ENCODE peak calls at places on chromosomes 16 and 17, in seven cellular contexts. One of them, this sample, is unnamed.
A peak's percentile ranks its signal among the peaks of the same experiment; 100 is the strongest.

GRCh38 chr16:48014349-48015135 is 141.3 kb downstream of the ABCC12 start:
- DNase-seq in MM.1S: no peak
- DNase-seq in GM12878: no peak
- DNase-seq in HCT116: peak; percentile 63
- DNase-seq in mammary epithelial cell: peak; percentile 98
- DNase-seq in neural progenitor cell: peak; percentile 52
- DNase-seq in hepatocyte: peak; percentile 9
- DNase-seq in this sample: peak; percentile 89

GRCh38 chr16:25110392-25110947 is 1.1 kb upstream of the LCMT1 start:
- DNase-seq in neural progenitor cell: no peak
- DNase-seq in MM.1S: no peak
- DNase-seq in GM12878: no peak
- DNase-seq in mammary epithelial cell: no peak
- DNase-seq in hepatocyte: no peak
- DNase-seq in HCT116: no peak
- DNase-seq in this sample: peak; percentile 9

GRCh38 chr17:20008242-20009051 is 712 bp upstream of the SPECC1 start:
- DNase-seq in HCT116: no peak
- DNase-seq in neural progenitor cell: peak; percentile 54
- DNase-seq in MM.1S: no peak
- DNase-seq in GM12878: no peak
- DNase-seq in mammary epithelial cell: peak; percentile 21
- DNase-seq in hepatocyte: peak; percentile 42
- DNase-seq in this sample: no peak

GRCh38 chr17:81437221-81437651 is 42.0 kb downstream of the BAHCC1 start:
- DNase-seq in HCT116: no peak
- DNase-seq in hepatocyte: no peak
- DNase-seq in mammary epithelial cell: peak; percentile 18
- DNase-seq in GM12878: no peak
- DNase-seq in neural progenitor cell: no peak
- DNase-seq in MM.1S: no peak
- DNase-seq in this sample: no peak

GRCh38 chr16:81446318-81447275 is 2.0 kb downstream of the CMIP start:
- DNase-seq in neural progenitor cell: no peak
- DNase-seq in GM12878: no peak
- DNase-seq in mammary epithelial cell: peak; percentile 75
- DNase-seq in HCT116: no peak
- DNase-seq in hepatocyte: peak; percentile 52
- DNase-seq in MM.1S: no peak
- DNase-seq in this sample: no peak

GRCh38 chr17:65523853-65524664 is 37.4 kb downstream of the AXIN2 start:
- DNase-seq in HCT116: no peak
- DNase-seq in MM.1S: no peak
- DNase-seq in hepatocyte: no peak
- DNase-seq in mammary epithelial cell: no peak
- DNase-seq in GM12878: no peak
- DNase-seq in neural progenitor cell: no peak
- DNase-seq in this sample: peak; percentile 15

GRCh38 chr16:15897834-15898254 is 9.4 kb upstream of the CEP20 start:
- DNase-seq in GM12878: peak; percentile 76
- DNase-seq in HCT116: no peak
- DNase-seq in hepatocyte: no peak
- DNase-seq in neural progenitor cell: no peak
- DNase-seq in MM.1S: peak; percentile 80
- DNase-seq in mammary epithelial cell: peak; percentile 48
- DNase-seq in this sample: peak; percentile 61

GRCh38 chr16:64629622-64630021 is 492.2 kb downstream of the CDH11 start:
- DNase-seq in HCT116: no peak
- DNase-seq in neural progenitor cell: no peak
- DNase-seq in MM.1S: no peak
- DNase-seq in mammary epithelial cell: no peak
- DNase-seq in hepatocyte: no peak
- DNase-seq in GM12878: no peak
- DNase-seq in this sample: peak; percentile 1

GRCh38 chr17:74360993-74361612 is 565 bp downstream of the BTBD17 start:
- DNase-seq in hepatocyte: no peak
- DNase-seq in neural progenitor cell: peak; percentile 92
- DNase-seq in mammary epithelial cell: no peak
- DNase-seq in MM.1S: no peak
- DNase-seq in HCT116: no peak
- DNase-seq in GM12878: no peak
- DNase-seq in this sample: peak; percentile 34

GRCh38 chr16:89152831-89153700 is 18.5 kb upstream of the CDH15 start:
- DNase-seq in neural progenitor cell: no peak
- DNase-seq in HCT116: no peak
- DNase-seq in MM.1S: no peak
- DNase-seq in mammary epithelial cell: no peak
- DNase-seq in GM12878: no peak
- DNase-seq in hepatocyte: no peak
- DNase-seq in this sample: no peak

GRCh38 chr16:56289862-56290261 is 98.6 kb downstream of the GNAO1 start:
- DNase-seq in MM.1S: no peak
- DNase-seq in HCT116: no peak
- DNase-seq in GM12878: no peak
- DNase-seq in mammary epithelial cell: no peak
- DNase-seq in hepatocyte: no peak
- DNase-seq in neural progenitor cell: peak; percentile 30
- DNase-seq in this sample: no peak

GRCh38 chr16:56286819-56287218 is 95.5 kb downstream of the GNAO1 start:
- DNase-seq in neural progenitor cell: no peak
- DNase-seq in GM12878: no peak
- DNase-seq in mammary epithelial cell: no peak
- DNase-seq in MM.1S: no peak
- DNase-seq in HCT116: no peak
- DNase-seq in hepatocyte: no peak
- DNase-seq in this sample: no peak

GRCh38 chr16:56289412-56289811 is 98.1 kb downstream of the GNAO1 start:
- DNase-seq in hepatocyte: no peak
- DNase-seq in HCT116: no peak
- DNase-seq in GM12878: no peak
- DNase-seq in MM.1S: no peak
- DNase-seq in neural progenitor cell: no peak
- DNase-seq in mammary epithelial cell: no peak
- DNase-seq in this sample: no peak

GRCh38 chr16:56284521-56284920 is 93.2 kb downstream of the GNAO1 start:
- DNase-seq in mammary epithelial cell: no peak
- DNase-seq in hepatocyte: no peak
- DNase-seq in HCT116: no peak
- DNase-seq in MM.1S: no peak
- DNase-seq in GM12878: no peak
- DNase-seq in neural progenitor cell: no peak
- DNase-seq in this sample: no peak

DNA sequence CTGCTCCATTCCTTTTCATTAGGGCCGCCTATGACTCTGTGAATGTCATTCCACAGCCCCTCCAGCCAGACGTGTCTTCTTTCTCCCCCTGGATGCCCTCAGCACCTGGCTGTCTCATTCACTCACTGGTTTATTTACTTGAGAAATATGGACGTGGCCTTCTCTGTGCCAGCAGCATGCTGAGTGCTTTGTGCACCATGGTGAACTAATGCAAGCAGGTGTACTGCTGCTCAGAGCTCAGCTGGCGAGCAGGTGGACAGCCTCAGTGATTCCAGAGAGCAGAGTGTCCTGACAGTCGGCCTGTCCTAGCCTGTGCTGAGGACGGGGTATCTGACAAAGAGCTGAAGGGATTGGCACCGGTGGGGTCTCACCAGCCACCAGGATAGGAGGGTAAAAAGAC is 96.7 kb downstream of the GNAO1 start:
- DNase-seq in mammary epithelial cell: no peak
- DNase-seq in neural progenitor cell: no peak
- DNase-seq in MM.1S: no peak
- DNase-seq in hepatocyte: no peak
- DNase-seq in GM12878: no peak
- DNase-seq in HCT116: no peak
- DNase-seq in this sample: no peak
- H3K4me2 ChIP-seq in mammary epithelial cell: no peak overlapping the region
- H3K4me2 ChIP-seq in neural progenitor cell: no peak overlapping the region
- H3K4me2 ChIP-seq in MM.1S: no peak overlapping the region
- H3K4me2 ChIP-seq in hepatocyte: no peak overlapping the region
- H3K4me2 ChIP-seq in GM12878: no peak overlapping the region
- H3K4me2 ChIP-seq in HCT116: no peak overlapping the region
- H3K4me2 ChIP-seq in this sample: no peak overlapping the region

GRCh38 chr16:67652578-67653130 is 7.4 kb downstream of the ACD start:
- DNase-seq in hepatocyte: peak; percentile 67
- DNase-seq in mammary epithelial cell: peak; percentile 39
- DNase-seq in MM.1S: no peak
- DNase-seq in neural progenitor cell: peak; percentile 88
- DNase-seq in HCT116: peak; percentile 26
- DNase-seq in GM12878: no peak
- DNase-seq in this sample: no peak

GRCh38 chr16:67651847-67652246 is 6.9 kb downstream of the CARMIL2 start:
- DNase-seq in hepatocyte: no peak
- DNase-seq in GM12878: no peak
- DNase-seq in mammary epithelial cell: no peak
- DNase-seq in neural progenitor cell: no peak
- DNase-seq in MM.1S: no peak
- DNase-seq in HCT116: no peak
- DNase-seq in this sample: no peak

GRCh38 chr16:67654069-67654911 is 5.8 kb downstream of the ACD start:
- DNase-seq in MM.1S: no peak
- DNase-seq in HCT116: no peak
- DNase-seq in hepatocyte: no peak
- DNase-seq in neural progenitor cell: no peak
- DNase-seq in GM12878: no peak
- DNase-seq in mammary epithelial cell: no peak
- DNase-seq in this sample: no peak

GRCh38 chr16:67655363-67655762 is 4.7 kb downstream of the ACD start:
- DNase-seq in mammary epithelial cell: no peak
- DNase-seq in hepatocyte: no peak
- DNase-seq in neural progenitor cell: no peak
- DNase-seq in HCT116: no peak
- DNase-seq in MM.1S: no peak
- DNase-seq in GM12878: no peak
- DNase-seq in this sample: no peak

GRCh38 chr16:67653131-67654068 is 6.7 kb downstream of the ACD start:
- DNase-seq in MM.1S: no peak
- DNase-seq in neural progenitor cell: peak; percentile 51
- DNase-seq in GM12878: no peak
- DNase-seq in mammary epithelial cell: no peak
- DNase-seq in hepatocyte: peak; percentile 52
- DNase-seq in HCT116: no peak
- DNase-seq in this sample: no peak
- TF ChIP-seq EZH2 in MM.1S: no peak
- TF ChIP-seq EZH2 in neural progenitor cell: peak; percentile 78
- TF ChIP-seq EZH2 in GM12878: no peak
- TF ChIP-seq EZH2 in mammary epithelial cell: peak; percentile 46
- TF ChIP-seq EZH2 in hepatocyte: peak; percentile 60
- TF ChIP-seq EZH2 in HCT116: no peak
- TF ChIP-seq EZH2 in this sample: peak; percentile 91

DNA sequence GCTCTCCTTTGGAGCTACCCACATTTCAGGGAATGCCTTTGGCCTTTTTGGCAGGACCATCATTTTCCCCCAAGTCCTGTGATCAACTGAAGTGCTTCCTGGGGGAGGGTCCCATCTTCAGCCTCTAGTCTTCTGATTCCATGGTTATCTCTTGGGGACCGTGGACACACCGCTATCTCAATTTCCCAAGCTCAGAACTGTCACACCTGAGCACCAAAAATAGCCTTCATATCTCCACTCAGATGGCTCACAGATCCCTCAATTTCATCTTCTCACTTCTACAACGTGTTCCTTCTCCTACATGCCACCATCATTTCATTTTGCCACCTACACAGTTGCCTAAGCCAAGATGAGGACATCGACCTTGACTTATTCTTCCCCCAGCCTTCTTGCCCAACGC is 6.4 kb downstream of the ATP6V0D1 start:
- DNase-seq in GM12878: no peak
- DNase-seq in neural progenitor cell: no peak
- DNase-seq in hepatocyte: no peak
- DNase-seq in HCT116: no peak
- DNase-seq in mammary epithelial cell: no peak
- DNase-seq in MM.1S: no peak
- DNase-seq in this sample: no peak
- H3K4me2 ChIP-seq in GM12878: no peak overlapping the region
- H3K4me2 ChIP-seq in neural progenitor cell: no peak overlapping the region
- H3K4me2 ChIP-seq in hepatocyte: no peak overlapping the region
- H3K4me2 ChIP-seq in HCT116: no peak overlapping the region
- H3K4me2 ChIP-seq in mammary epithelial cell: no peak overlapping the region
- H3K4me2 ChIP-seq in MM.1S: no peak overlapping the region
- H3K4me2 ChIP-seq in this sample: no peak overlapping the region

DNA sequence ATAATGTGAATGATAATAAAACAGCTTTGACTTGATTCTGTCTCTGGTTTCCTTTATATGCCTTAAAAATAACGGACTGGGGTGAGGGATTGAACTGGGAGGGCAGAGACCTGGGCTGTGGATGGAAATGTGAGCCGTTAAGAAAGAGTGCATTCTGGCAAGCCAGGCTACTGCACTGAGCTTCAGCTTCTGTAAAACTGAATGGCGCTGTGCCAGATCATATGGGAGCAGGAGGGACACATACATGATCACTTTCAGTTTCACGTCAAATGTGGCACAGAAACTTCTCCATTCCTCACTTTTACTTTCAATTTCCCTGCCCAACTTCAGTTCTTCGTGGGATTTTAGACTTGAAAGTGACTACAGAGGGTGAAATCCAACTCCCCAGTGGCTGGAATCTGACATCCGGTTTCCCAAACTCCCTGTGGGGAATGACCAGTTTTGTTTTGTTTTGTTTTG is 1.1 kb downstream of the MT2A start:
- DNase-seq in mammary epithelial cell: peak; percentile 85
- DNase-seq in neural progenitor cell: peak; percentile 29
- DNase-seq in MM.1S: peak; percentile 86
- DNase-seq in GM12878: peak; percentile 87
- DNase-seq in hepatocyte: peak; percentile 72
- DNase-seq in HCT116: peak; percentile 41
- DNase-seq in this sample: peak; percentile 85
- TF ChIP-seq EZH2 in mammary epithelial cell: no peak
- TF ChIP-seq EZH2 in neural progenitor cell: peak; percentile 64
- TF ChIP-seq EZH2 in MM.1S: no peak
- TF ChIP-seq EZH2 in GM12878: no peak
- TF ChIP-seq EZH2 in hepatocyte: no peak
- TF ChIP-seq EZH2 in HCT116: no peak
- TF ChIP-seq EZH2 in this sample: no peak